ENCODE peak calls at places on chromosomes 2 and 18, in four cellular contexts. One of them, this sample, is unnamed.

GRCh38 chr2:31013311-31013710 is 124.9 kb downstream of the GALNT14 start:
- DNase-seq in dorsolateral prefrontal cortex: no peak
- DNase-seq in AG10803: no peak
- DNase-seq in fibroblast of lung: no peak
- DNase-seq in this sample: no peak

GRCh38 chr2:2896011-2896410 is 481.6 kb downstream of the EIPR1 start:
- DNase-seq in AG10803: no peak
- DNase-seq in fibroblast of lung: no peak
- DNase-seq in dorsolateral prefrontal cortex: no peak
- DNase-seq in this sample: no peak

GRCh38 chr2:45649855-45650806 is 1.3 kb upstream of the PRKCE start:
- DNase-seq in AG10803: peak
- DNase-seq in dorsolateral prefrontal cortex: peak
- DNase-seq in fibroblast of lung: peak
- DNase-seq in this sample: peak

GRCh38 chr2:179263460-179264237 is 983 bp downstream of the SESTD1 start:
- DNase-seq in dorsolateral prefrontal cortex: peak
- DNase-seq in AG10803: peak
- DNase-seq in fibroblast of lung: peak
- DNase-seq in this sample: peak

GRCh38 chr18:75408554-75409506 is 18.7 kb downstream of the SMIM21 start:
- DNase-seq in dorsolateral prefrontal cortex: no peak
- DNase-seq in fibroblast of lung: peak
- DNase-seq in AG10803: peak
- DNase-seq in this sample: peak

GRCh38 chr2:195622966-195623365 is 34.1 kb upstream of the SLC39A10 start:
- DNase-seq in dorsolateral prefrontal cortex: no peak
- DNase-seq in fibroblast of lung: peak
- DNase-seq in AG10803: no peak
- DNase-seq in this sample: no peak

GRCh38 chr2:174121178-174121577 is 127.2 kb downstream of the OLA1 start:
- DNase-seq in fibroblast of lung: no peak
- DNase-seq in AG10803: no peak
- DNase-seq in dorsolateral prefrontal cortex: no peak
- DNase-seq in this sample: no peak

GRCh38 chr2:216126943-216127342 is 17.8 kb downstream of the XRCC5 start:
- DNase-seq in dorsolateral prefrontal cortex: no peak
- DNase-seq in fibroblast of lung: no peak
- DNase-seq in AG10803: no peak
- DNase-seq in this sample: no peak

GRCh38 chr2:38074775-38075435 is 1.0 kb downstream of the CYP1B1 start:
- DNase-seq in AG10803: peak
- DNase-seq in dorsolateral prefrontal cortex: no peak
- DNase-seq in fibroblast of lung: peak
- DNase-seq in this sample: peak

GRCh38 chr2:237583385-237584295 is 6.9 kb downstream of the RAB17 start:
- DNase-seq in AG10803: no peak
- DNase-seq in fibroblast of lung: no peak
- DNase-seq in dorsolateral prefrontal cortex: no peak
- DNase-seq in this sample: no peak

GRCh38 chr2:176118606-176119370 is 2.2 kb downstream of the HOXD10 start:
- DNase-seq in AG10803: peak
- DNase-seq in dorsolateral prefrontal cortex: no peak
- DNase-seq in fibroblast of lung: no peak
- DNase-seq in this sample: peak

GRCh38 chr2:229407170-229407569 is 136.1 kb upstream of the PID1 start:
- DNase-seq in fibroblast of lung: peak
- DNase-seq in dorsolateral prefrontal cortex: no peak
- DNase-seq in AG10803: peak
- DNase-seq in this sample: peak

GRCh38 chr18:13617826-13618515 is 108.4 kb downstream of the FAM210A start:
- DNase-seq in dorsolateral prefrontal cortex: no peak
- DNase-seq in AG10803: no peak
- DNase-seq in fibroblast of lung: no peak
- DNase-seq in this sample: no peak

GRCh38 chr2:85430780-85431601 is 12.5 kb downstream of the SH2D6 start:
- DNase-seq in dorsolateral prefrontal cortex: peak
- DNase-seq in AG10803: no peak
- DNase-seq in fibroblast of lung: no peak
- DNase-seq in this sample: no peak

GRCh38 chr2:135685361-135685760 is 56.3 kb upstream of the UBXN4 start:
- DNase-seq in dorsolateral prefrontal cortex: no peak
- DNase-seq in AG10803: peak
- DNase-seq in fibroblast of lung: peak
- DNase-seq in this sample: peak

GRCh38 chr2:11873766-11874165 is 127.3 kb downstream of the LPIN1 start:
- DNase-seq in dorsolateral prefrontal cortex: no peak
- DNase-seq in AG10803: peak
- DNase-seq in fibroblast of lung: no peak
- DNase-seq in this sample: peak

GRCh38 chr2:59025157-59025757 is 784.1 kb upstream of the FANCL start:
- DNase-seq in dorsolateral prefrontal cortex: peak
- DNase-seq in AG10803: peak
- DNase-seq in fibroblast of lung: peak
- DNase-seq in this sample: peak

GRCh38 chr2:173884403-173884802 is 80.8 kb downstream of the SP3 start:
- DNase-seq in fibroblast of lung: peak
- DNase-seq in AG10803: peak
- DNase-seq in dorsolateral prefrontal cortex: no peak
- DNase-seq in this sample: peak

GRCh38 chr2:85577386-85578242 is at the start of gene VAMP8:
- DNase-seq in fibroblast of lung: no peak
- DNase-seq in dorsolateral prefrontal cortex: no peak
- DNase-seq in AG10803: no peak
- DNase-seq in this sample: no peak

GRCh38 chr2:177212106-177212894 is at the start of gene HNRNPA3:
- DNase-seq in dorsolateral prefrontal cortex: peak
- DNase-seq in AG10803: peak
- DNase-seq in fibroblast of lung: peak
- DNase-seq in this sample: peak

GRCh38 chr18:44895176-44895798 is 214.6 kb downstream of the SETBP1 start:
- DNase-seq in dorsolateral prefrontal cortex: no peak
- DNase-seq in AG10803: peak
- DNase-seq in fibroblast of lung: peak
- DNase-seq in this sample: peak

GRCh38 chr2:46983065-46983801 is 67.6 kb upstream of the MCFD2 start:
- DNase-seq in AG10803: peak
- DNase-seq in fibroblast of lung: peak
- DNase-seq in dorsolateral prefrontal cortex: no peak
- DNase-seq in this sample: peak

GRCh38 chr2:79638410-79638809 is 125.6 kb downstream of the CTNNA2 start:
- DNase-seq in AG10803: no peak
- DNase-seq in dorsolateral prefrontal cortex: no peak
- DNase-seq in fibroblast of lung: peak
- DNase-seq in this sample: no peak

GRCh38 chr2:68653034-68653433 is 9.7 kb downstream of the PROKR1 start:
- DNase-seq in dorsolateral prefrontal cortex: no peak
- DNase-seq in AG10803: no peak
- DNase-seq in fibroblast of lung: peak
- DNase-seq in this sample: no peak

GRCh38 chr18:5527603-5528002 is 16.2 kb downstream of the EPB41L3 start:
- DNase-seq in AG10803: peak
- DNase-seq in dorsolateral prefrontal cortex: no peak
- DNase-seq in fibroblast of lung: peak
- DNase-seq in this sample: peak

GRCh38 chr2:236400046-236400574 is 135.9 kb upstream of the ASB18 start:
- DNase-seq in dorsolateral prefrontal cortex: no peak
- DNase-seq in fibroblast of lung: no peak
- DNase-seq in AG10803: no peak
- DNase-seq in this sample: no peak

GRCh38 chr2:55962910-55963309 is 39.3 kb upstream of the EFEMP1 start:
- DNase-seq in AG10803: no peak
- DNase-seq in fibroblast of lung: peak
- DNase-seq in dorsolateral prefrontal cortex: no peak
- DNase-seq in this sample: peak

GRCh38 chr18:57931038-57931437 is 113.0 kb upstream of the NEDD4L start:
- DNase-seq in dorsolateral prefrontal cortex: no peak
- DNase-seq in fibroblast of lung: no peak
- DNase-seq in AG10803: no peak
- DNase-seq in this sample: no peak

GRCh38 chr2:63581266-63581961 is 6.9 kb downstream of the WDPCP start:
- DNase-seq in dorsolateral prefrontal cortex: no peak
- DNase-seq in fibroblast of lung: peak
- DNase-seq in AG10803: peak
- DNase-seq in this sample: peak

GRCh38 chr2:176096986-176097819 is 2.4 kb upstream of the HOXD12 start:
- DNase-seq in fibroblast of lung: peak
- DNase-seq in AG10803: peak
- DNase-seq in dorsolateral prefrontal cortex: no peak
- DNase-seq in this sample: peak

GRCh38 chr2:233813236-233814062 is 35.3 kb downstream of the MROH2A start:
- DNase-seq in AG10803: no peak
- DNase-seq in fibroblast of lung: no peak
- DNase-seq in dorsolateral prefrontal cortex: no peak
- DNase-seq in this sample: no peak

GRCh38 chr2:85248741-85249524 is 78.9 kb downstream of the TGOLN2 start:
- DNase-seq in dorsolateral prefrontal cortex: no peak
- DNase-seq in fibroblast of lung: peak
- DNase-seq in AG10803: peak
- DNase-seq in this sample: peak

GRCh38 chr2:84971799-84972790 is 1.1 kb downstream of the KCMF1 start:
- DNase-seq in fibroblast of lung: peak
- DNase-seq in AG10803: peak
- DNase-seq in dorsolateral prefrontal cortex: no peak
- DNase-seq in this sample: peak

GRCh38 chr18:46283895-46284295 is 179.7 kb downstream of the HAUS1 start:
- DNase-seq in dorsolateral prefrontal cortex: no peak
- DNase-seq in AG10803: no peak
- DNase-seq in fibroblast of lung: no peak
- DNase-seq in this sample: no peak

GRCh38 chr2:149050188-149050587 is 11.7 kb downstream of the LYPD6B start:
- DNase-seq in fibroblast of lung: peak
- DNase-seq in dorsolateral prefrontal cortex: no peak
- DNase-seq in AG10803: peak
- DNase-seq in this sample: peak

GRCh38 chr18:25247725-25248124 is 104.2 kb downstream of the ZNF521 start:
- DNase-seq in AG10803: peak
- DNase-seq in fibroblast of lung: peak
- DNase-seq in dorsolateral prefrontal cortex: no peak
- DNase-seq in this sample: peak

GRCh38 chr2:58856100-58856499 is 615.0 kb upstream of the FANCL start:
- DNase-seq in AG10803: no peak
- DNase-seq in dorsolateral prefrontal cortex: no peak
- DNase-seq in fibroblast of lung: no peak
- DNase-seq in this sample: no peak

GRCh38 chr2:62199392-62200125 is 3.6 kb downstream of the B3GNT2 start:
- DNase-seq in dorsolateral prefrontal cortex: no peak
- DNase-seq in AG10803: peak
- DNase-seq in fibroblast of lung: no peak
- DNase-seq in this sample: peak

GRCh38 chr2:215905691-215906090 is 107.7 kb downstream of the MREG start:
- DNase-seq in AG10803: no peak
- DNase-seq in dorsolateral prefrontal cortex: no peak
- DNase-seq in fibroblast of lung: no peak
- DNase-seq in this sample: no peak

GRCh38 chr2:36753706-36754221 is 57.3 kb downstream of the VIT start:
- DNase-seq in AG10803: no peak
- DNase-seq in fibroblast of lung: peak
- DNase-seq in dorsolateral prefrontal cortex: no peak
- DNase-seq in this sample: no peak

DNA sequence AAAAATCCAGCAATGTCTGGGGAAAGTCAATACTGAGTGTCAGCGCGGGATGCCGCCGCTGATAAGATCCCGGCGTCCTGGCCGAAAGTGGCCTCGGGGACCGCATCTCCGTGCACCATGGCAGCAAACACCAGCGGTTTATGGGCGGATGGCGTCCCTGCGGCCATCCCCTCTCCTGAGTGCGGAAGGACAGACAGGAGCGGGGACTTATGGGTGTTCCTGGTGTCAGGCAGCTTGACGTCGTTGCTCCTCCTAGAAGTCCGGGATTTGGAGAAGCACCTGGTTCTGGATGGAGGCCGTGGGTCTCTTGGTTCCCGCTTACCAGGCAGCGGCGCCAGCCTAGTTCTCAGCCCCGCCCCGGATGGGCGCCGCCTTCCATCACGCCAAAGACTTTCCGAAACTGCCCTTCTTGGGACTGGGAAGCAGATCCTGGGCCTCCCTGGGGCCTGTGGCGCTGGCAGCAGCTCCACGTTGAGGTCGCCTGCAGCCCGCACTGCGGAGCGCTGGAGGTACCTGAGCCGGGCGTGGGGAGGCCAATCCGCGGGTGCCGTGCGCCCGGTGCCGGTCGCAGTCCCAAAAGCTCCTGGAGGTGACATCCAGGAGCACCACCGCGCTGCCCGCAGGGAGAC is 119.1 kb downstream of the CCDC74A start:
- DNase-seq in fibroblast of lung: peak
- DNase-seq in dorsolateral prefrontal cortex: no peak
- DNase-seq in AG10803: no peak
- DNase-seq in this sample: no peak
- H3K4me3 ChIP-seq in fibroblast of lung: peak
- H3K4me3 ChIP-seq in dorsolateral prefrontal cortex: peak
- H3K4me3 ChIP-seq in AG10803: peak
- H3K4me3 ChIP-seq in this sample: peak

GRCh38 chr18:62327977-62328376 is 2.9 kb downstream of the TNFRSF11A start:
- DNase-seq in dorsolateral prefrontal cortex: no peak
- DNase-seq in AG10803: no peak
- DNase-seq in fibroblast of lung: no peak
- DNase-seq in this sample: no peak
- TF ChIP-seq CTCF in dorsolateral prefrontal cortex: no peak
- TF ChIP-seq CTCF in AG10803: no peak
- TF ChIP-seq CTCF in fibroblast of lung: no peak
- TF ChIP-seq CTCF in this sample: no peak

DNA sequence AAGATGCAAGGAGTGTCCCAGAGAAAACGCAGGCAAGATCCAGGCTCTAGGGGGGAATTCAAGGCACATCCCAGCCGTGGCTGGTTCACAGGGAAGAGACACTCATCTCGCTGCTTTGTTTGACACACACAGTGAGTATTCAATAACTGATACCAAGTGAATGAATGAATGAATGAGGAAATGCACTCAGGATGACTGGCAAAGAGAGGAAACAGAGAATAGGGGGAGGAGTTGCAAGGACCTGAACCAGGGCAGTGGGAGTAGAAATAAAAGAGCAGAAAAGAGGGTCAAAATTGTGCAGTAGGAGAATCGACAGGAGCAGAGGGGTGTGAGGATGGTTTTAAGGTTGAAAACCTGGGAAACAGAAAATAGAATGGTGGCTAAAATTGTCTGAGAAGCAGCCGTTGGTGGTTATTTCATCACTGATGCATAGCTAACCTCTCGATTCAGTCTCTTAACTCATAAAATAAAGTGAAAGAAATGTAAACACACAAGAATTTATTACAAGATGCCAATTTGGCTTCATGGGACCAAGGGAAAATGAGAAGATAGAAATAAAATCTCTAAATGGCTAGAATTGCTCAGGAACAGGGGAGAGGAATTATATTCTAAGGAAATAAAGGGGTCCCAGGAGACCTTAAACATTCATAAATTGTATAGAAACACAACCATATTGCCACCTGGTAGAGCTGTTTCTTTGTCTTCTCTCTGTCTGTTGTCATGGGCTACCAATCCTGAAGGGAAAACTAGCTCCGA is 63.9 kb upstream of the PHLPP1 start:
- DNase-seq in dorsolateral prefrontal cortex: no peak
- DNase-seq in AG10803: no peak
- DNase-seq in fibroblast of lung: no peak
- DNase-seq in this sample: no peak
- H3K4me3 ChIP-seq in dorsolateral prefrontal cortex: peak
- H3K4me3 ChIP-seq in AG10803: no peak
- H3K4me3 ChIP-seq in fibroblast of lung: no peak
- H3K4me3 ChIP-seq in this sample: no peak

GRCh38 chr2:172429351-172429968 is 2.1 kb downstream of the ITGA6 start:
- DNase-seq in AG10803: peak
- DNase-seq in dorsolateral prefrontal cortex: no peak
- DNase-seq in fibroblast of lung: peak
- DNase-seq in this sample: no peak
- TF ChIP-seq CTCF in AG10803: peak
- TF ChIP-seq CTCF in dorsolateral prefrontal cortex: no peak
- TF ChIP-seq CTCF in fibroblast of lung: peak
- TF ChIP-seq CTCF in this sample: no peak